ENCODE peak calls at places on chromosome 9, in nine cellular contexts. X is cardiac muscle cell; D is naive thymus-derived CD8-positive, alpha-beta T cell; F is CD4-positive, alpha-beta T cell; Y is Right ventricle myocardium superior; I is effector memory CD8-positive, alpha-beta T cell; K is stimulated activated CD8-positive, alpha-beta memory T cell treated with anti-CD3 and anti-CD28 coated beads, Interleukin-7, amount 100 ng/mL, for 4 hours; T is amygdala; A is B cell. B is an unnamed sample.

GRCh38 chr9:137496601-137497375 is 37.7 kb upstream of the NSMF start:
- DNase-seq in D (no peak), X (no peak), T (no peak), F (no peak), Y (peak), K (no peak), I (no peak), A (no peak), B (no peak)

GRCh38 chr9:115192280-115192679 is 74.3 kb upstream of the TNC start:
- DNase-seq in D (no peak), Y (no peak), F (no peak), K (no peak), T (no peak), I (no peak), A (no peak), X (no peak), B (no peak)

GRCh38 chr9:136352682-136353081 is 10.9 kb downstream of the DNLZ start:
- DNase-seq in K (no peak), T (no peak), A (no peak), I (no peak), F (no peak), X (no peak), Y (no peak), D (no peak), B (no peak)

GRCh38 chr9:8188720-8189407 is 389.3 kb upstream of the DMAC1 start:
- DNase-seq in D (no peak), X (no peak), F (no peak), Y (no peak), K (no peak), I (no peak), A (no peak), T (no peak), B (no peak)

GRCh38 chr9:134304712-134305111 is 21.5 kb upstream of the RXRA start:
- DNase-seq in K (no peak), F (no peak), I (no peak), X (no peak), Y (peak), D (no peak), A (no peak), T (no peak), B (peak)

GRCh38 chr9:136619742-136620440 is 42.8 kb upstream of the EGFL7 start:
- DNase-seq in K (no peak), F (no peak), Y (peak), I (no peak), X (no peak), A (peak), D (no peak), T (no peak), B (peak)

GRCh38 chr9:134489621-134490380 is 151.8 kb upstream of the COL5A1 start:
- DNase-seq in I (no peak), K (no peak), Y (no peak), D (no peak), A (peak), F (no peak), T (no peak), X (no peak), B (no peak)

GRCh38 chr9:5835808-5836207 is 2.9 kb upstream of the ERMP1 start:
- DNase-seq in K (no peak), T (no peak), A (no peak), D (no peak), I (no peak), X (no peak), F (no peak), Y (no peak), B (no peak)

GRCh38 chr9:104906441-104907277 is 21.3 kb downstream of the ABCA1 start:
- DNase-seq in X (no peak), F (no peak), Y (no peak), T (no peak), A (no peak), K (no peak), I (no peak), D (no peak), B (no peak)

GRCh38 chr9:132418743-132419363 is 8.8 kb downstream of the CFAP77 start:
- DNase-seq in I (no peak), F (no peak), T (no peak), X (no peak), K (no peak), A (no peak), D (no peak), Y (no peak), B (no peak)

GRCh38 chr9:82117025-82117424 is 128.5 kb downstream of the SPATA31D1 start:
- DNase-seq in K (no peak), I (no peak), F (no peak), A (no peak), D (no peak), T (no peak), X (no peak), Y (no peak), B (no peak)

GRCh38 chr9:69485466-69485865 is 160.5 kb downstream of the ENTREP1 start:
- DNase-seq in Y (no peak), D (no peak), T (no peak), F (no peak), X (no peak), K (no peak), I (no peak), A (no peak), B (no peak)

GRCh38 chr9:136309101-136309801 is 5.4 kb upstream of the CCDC187 start:
- DNase-seq in F (no peak), K (no peak), X (no peak), Y (no peak), I (no peak), T (no peak), D (peak), A (peak), B (no peak)

GRCh38 chr9:131950487-131950886 is 129.2 kb downstream of the MED27 start:
- DNase-seq in Y (no peak), A (no peak), X (no peak), I (no peak), T (no peak), D (no peak), F (no peak), K (no peak), B (no peak)

GRCh38 chr9:99030082-99030481 is 74.8 kb upstream of the TGFBR1 start:
- DNase-seq in Y (no peak), X (no peak), K (no peak), I (no peak), F (no peak), T (no peak), D (no peak), A (no peak), B (no peak)

GRCh38 chr9:94860678-94861588 is 134.4 kb downstream of the AOPEP start:
- DNase-seq in T (no peak), D (peak), A (peak), Y (no peak), I (peak), X (no peak), K (peak), F (peak), B (no peak)

GRCh38 chr9:4689687-4690104 is 10.3 kb downstream of the CDC37L1 start:
- DNase-seq in I (no peak), X (no peak), F (no peak), K (no peak), A (no peak), T (no peak), Y (no peak), D (no peak), B (no peak)

GRCh38 chr9:99936947-99937587 is 30.6 kb downstream of the STX17 start:
- DNase-seq in Y (no peak), T (no peak), K (no peak), F (no peak), A (no peak), D (no peak), I (no peak), X (no peak), B (no peak)

GRCh38 chr9:76593011-76593347 is 134.0 kb downstream of the GCNT1 start:
- DNase-seq in Y (no peak), K (no peak), F (no peak), T (no peak), A (no peak), I (no peak), D (no peak), X (no peak), B (no peak)

GRCh38 chr9:132708769-132709168 is 38.5 kb downstream of the GTF3C4 start:
- DNase-seq in T (no peak), Y (no peak), D (no peak), X (no peak), F (no peak), I (no peak), A (no peak), K (no peak), B (no peak)

GRCh38 chr9:33290994-33291397 is 680 bp downstream of the NFX1 start:
- DNase-seq in T (no peak), X (no peak), Y (no peak), I (no peak), F (no peak), A (no peak), K (no peak), D (no peak), B (no peak)

GRCh38 chr9:89428901-89429890 is 68.7 kb downstream of the SEMA4D start:
- DNase-seq in D (peak), I (peak), X (peak), T (no peak), A (peak), K (peak), F (peak), Y (no peak), B (no peak)

GRCh38 chr9:69759478-69760277 is at the start of gene PTAR1:
- DNase-seq in D (peak), T (peak), F (peak), K (peak), I (peak), Y (peak), A (peak), X (peak), B (peak)

GRCh38 chr9:135850737-135851136 is 56.6 kb downstream of the CAMSAP1 start:
- DNase-seq in D (no peak), I (no peak), Y (no peak), K (no peak), T (no peak), X (no peak), F (no peak), A (no peak), B (no peak)

GRCh38 chr9:104772707-104773106 is 8.8 kb downstream of the NIPSNAP3B start:
- DNase-seq in F (no peak), X (no peak), T (no peak), I (no peak), D (no peak), Y (peak), K (no peak), A (no peak), B (no peak)

GRCh38 chr9:114680266-114681011 is 1.6 kb downstream of the TEX48 start:
- DNase-seq in A (no peak), F (no peak), D (no peak), Y (no peak), T (no peak), K (no peak), X (no peak), I (no peak), B (no peak)

GRCh38 chr9:18707078-18707477 is 233.1 kb downstream of the ADAMTSL1 start:
- DNase-seq in X (no peak), F (no peak), A (no peak), Y (no peak), D (no peak), I (no peak), T (no peak), K (no peak), B (no peak)

GRCh38 chr9:113574381-113575262 is 111.1 kb downstream of the RGS3 start:
- DNase-seq in F (no peak), Y (peak), I (no peak), D (no peak), A (no peak), K (no peak), T (no peak), X (no peak), B (no peak)

GRCh38 chr9:89872913-89873707 is 268.3 kb downstream of the GADD45G start:
- DNase-seq in D (no peak), A (no peak), T (no peak), I (no peak), X (peak), Y (no peak), F (no peak), K (no peak), B (no peak)